ENCODE peak calls at places on chromosomes 16 and 17, in ten cellular contexts. I is fibroblast of pulmonary artery, K is mucosa of descending colon, Q is astrocyte of the spinal cord, E is body of pancreas, N is GM12865, F is omental fat pad, T is neural crest cell, B is GM10248, W is pancreas. Z is an unnamed sample.

GRCh38 chr17:32672701-32673100 is 185.9 kb downstream of the CDK5R1 start:
- DNase-seq in I (no peak), K (no peak), Q (no peak), E (no peak), N (no peak), F (no peak), T (no peak), B (no peak), W (no peak), Z (no peak)

GRCh38 chr17:78671607-78672404 is 94.6 kb upstream of the DNAH17 start:
- DNase-seq in I (peak), K (no peak), Q (peak), E (no peak), N (no peak), F (no peak), T (no peak), B (no peak), W (no peak), Z (no peak)

GRCh38 chr17:21816592-21817567 is 124.6 kb downstream of the KCNJ18 start:
- DNase-seq in I (no peak), K (no peak), Q (no peak), E (no peak), N (no peak), F (no peak), T (no peak), B (peak), W (no peak), Z (peak)

GRCh38 chr17:42010898-42011516 is 6.2 kb downstream of the DNAJC7 start:
- DNase-seq in I (peak), K (no peak), Q (no peak), E (peak), N (peak), F (no peak), T (no peak), B (no peak), W (no peak), Z (no peak)

GRCh38 chr16:50473375-50473945 is 74.7 kb upstream of the NKD1 start:
- DNase-seq in I (peak), K (no peak), Q (no peak), E (no peak), N (peak), F (no peak), T (no peak), B (peak), W (no peak), Z (no peak)

GRCh38 chr17:17435323-17435722 is 41.5 kb upstream of the MED9 start:
- DNase-seq in I (peak), K (no peak), Q (peak), E (no peak), N (no peak), F (no peak), T (no peak), B (no peak), W (no peak), Z (no peak)

GRCh38 chr17:72466199-72466598 is 345.4 kb downstream of the SOX9 start:
- DNase-seq in I (peak), K (no peak), Q (peak), E (no peak), N (peak), F (no peak), T (no peak), B (peak), W (no peak), Z (no peak)

GRCh38 chr16:12425134-12425941 is 378.3 kb downstream of the CPPED1 start:
- DNase-seq in I (no peak), K (no peak), Q (no peak), E (no peak), N (no peak), F (no peak), T (no peak), B (no peak), W (no peak), Z (no peak)

GRCh38 chr17:9484789-9485188 is 90.8 kb downstream of the STX8 start:
- DNase-seq in I (peak), K (no peak), Q (peak), E (no peak), N (no peak), F (no peak), T (no peak), B (no peak), W (no peak), Z (no peak)

GRCh38 chr16:11530171-11530940 is 56.4 kb downstream of the LITAF start:
- DNase-seq in I (peak), K (no peak), Q (no peak), E (no peak), N (no peak), F (no peak), T (no peak), B (no peak), W (no peak), Z (no peak)

GRCh38 chr16:81737885-81738536 is 41.1 kb upstream of the PLCG2 start:
- DNase-seq in I (peak), K (peak), Q (peak), E (peak), N (peak), F (peak), T (peak), B (peak), W (peak), Z (peak)

GRCh38 chr16:56334761-56335160 is 90.6 kb downstream of the AMFR start:
- DNase-seq in I (no peak), K (no peak), Q (no peak), E (no peak), N (no peak), F (no peak), T (no peak), B (no peak), W (no peak), Z (no peak)

GRCh38 chr16:56331915-56332314 is 93.4 kb downstream of the AMFR start:
- DNase-seq in I (no peak), K (no peak), Q (no peak), E (no peak), N (no peak), F (no peak), T (no peak), B (no peak), W (no peak), Z (no peak)

GRCh38 chr16:56330476-56330875 is 94.9 kb downstream of the AMFR start:
- DNase-seq in I (no peak), K (no peak), Q (no peak), E (no peak), N (no peak), F (no peak), T (no peak), B (no peak), W (no peak), Z (no peak)

GRCh38 chr16:56331399-56331798 is 93.9 kb downstream of the AMFR start:
- DNase-seq in I (no peak), K (no peak), Q (no peak), E (no peak), N (no peak), F (no peak), T (no peak), B (no peak), W (no peak), Z (no peak)

DNA sequence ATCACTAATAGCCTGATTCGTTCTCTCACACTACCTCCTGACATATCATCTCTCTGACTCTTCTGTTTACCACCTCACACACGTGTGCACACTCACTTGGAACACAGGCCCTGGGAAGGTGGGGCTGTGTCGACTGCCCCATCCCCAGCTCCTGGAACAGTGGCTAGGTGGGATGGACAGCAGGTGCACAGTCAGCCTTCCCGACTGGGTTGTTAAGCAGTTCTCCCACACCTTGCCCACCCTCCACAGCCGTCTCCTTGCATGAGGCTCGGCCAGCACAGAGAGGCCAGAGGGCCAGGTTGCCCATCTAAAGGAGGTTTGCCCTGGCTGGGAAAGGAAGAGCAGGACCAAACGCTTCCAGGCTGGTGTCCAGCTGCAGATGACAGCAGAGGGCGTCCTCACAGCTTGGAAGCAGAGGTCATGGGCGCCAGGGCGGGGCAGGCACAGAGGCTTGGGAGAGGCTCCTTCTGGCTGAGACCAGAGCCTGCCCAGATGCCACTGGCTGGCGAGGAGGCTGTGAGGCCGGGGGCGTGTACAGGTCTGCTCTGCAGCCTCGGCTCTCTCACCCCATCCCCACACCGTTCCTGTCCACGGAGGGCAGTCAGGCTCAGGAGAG is 92.8 kb downstream of the AMFR start:
- DNase-seq in I (peak), K (peak), Q (peak), E (peak), N (peak), F (no peak), T (peak), B (peak), W (no peak), Z (no peak)
- TF ChIP-seq CTCF in I (peak), K (no peak), Q (peak), E (peak), N (peak), F (no peak), T (peak), B (peak), W (no peak), Z (no peak)

GRCh38 chr16:85300451-85300968 is 188.2 kb upstream of the CIBAR2 start:
- DNase-seq in I (no peak), K (no peak), Q (no peak), E (no peak), N (no peak), F (no peak), T (no peak), B (no peak), W (no peak), Z (no peak)

GRCh38 chr16:85301171-85301690 is 189.0 kb upstream of the CIBAR2 start:
- DNase-seq in I (no peak), K (no peak), Q (no peak), E (peak), N (no peak), F (no peak), T (no peak), B (no peak), W (peak), Z (no peak)

GRCh38 chr16:85294810-85295508 is 182.7 kb upstream of the CIBAR2 start:
- DNase-seq in I (no peak), K (no peak), Q (no peak), E (no peak), N (no peak), F (no peak), T (no peak), B (no peak), W (no peak), Z (no peak)

GRCh38 chr16:85293899-85294642 is 181.8 kb upstream of the CIBAR2 start:
- DNase-seq in I (no peak), K (no peak), Q (no peak), E (no peak), N (no peak), F (no peak), T (no peak), B (no peak), W (no peak), Z (no peak)

DNA sequence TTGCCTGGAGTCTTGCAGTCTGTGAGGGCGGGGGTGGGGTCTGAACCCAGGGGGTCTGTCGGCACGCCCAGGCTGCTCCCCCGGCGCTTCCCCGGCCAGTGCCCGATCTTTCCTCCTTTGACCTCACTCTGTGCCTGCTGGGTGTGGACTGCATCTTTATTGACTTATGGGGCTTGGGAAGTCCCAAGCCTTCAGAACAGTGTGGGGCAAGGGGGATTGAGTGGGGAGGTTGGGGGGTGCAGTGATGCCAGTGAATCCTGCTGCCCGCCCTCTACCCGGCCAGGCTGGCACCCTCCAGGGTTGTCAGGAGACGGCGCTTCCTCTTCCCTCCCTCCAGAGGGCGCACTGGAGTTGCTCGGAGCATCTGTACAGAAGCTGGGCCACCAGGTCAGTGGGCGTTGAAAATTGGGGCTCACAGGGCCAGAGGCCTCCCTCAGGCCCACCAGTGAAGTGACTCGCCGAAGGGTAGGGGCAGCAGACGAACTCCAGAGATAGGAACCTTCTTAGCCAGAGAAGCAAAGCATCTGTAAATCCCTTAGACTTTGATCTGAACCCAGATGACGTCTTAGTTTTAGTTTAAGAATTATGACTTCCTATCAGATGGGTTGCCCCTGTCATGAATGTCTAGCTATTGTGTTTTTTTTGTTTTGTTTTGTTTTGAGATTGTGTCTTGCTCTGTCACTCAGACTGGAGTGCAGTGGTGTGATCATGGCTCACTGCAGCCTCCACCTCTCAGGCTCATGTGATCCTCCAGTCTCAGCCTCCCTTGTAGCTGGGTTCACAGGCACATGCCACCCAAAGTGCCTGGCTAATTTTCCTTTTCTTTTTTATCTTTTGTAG is 184.8 kb upstream of the CIBAR2 start:
- DNase-seq in I (peak), K (peak), Q (no peak), E (peak), N (peak), F (no peak), T (peak), B (peak), W (no peak), Z (no peak)
- TF ChIP-seq CTCF in I (peak), K (peak), Q (peak), E (peak), N (peak), F (no peak), T (peak), B (peak), W (peak), Z (peak)

GRCh38 chr16:87652386-87652785 is 50.1 kb downstream of the JPH3 start:
- DNase-seq in I (no peak), K (no peak), Q (no peak), E (no peak), N (no peak), F (no peak), T (no peak), B (no peak), W (no peak), Z (no peak)

GRCh38 chr16:87652799-87653198 is 50.5 kb downstream of the JPH3 start:
- DNase-seq in I (no peak), K (no peak), Q (no peak), E (no peak), N (no peak), F (no peak), T (no peak), B (no peak), W (no peak), Z (peak)

GRCh38 chr16:87648698-87649487 is 46.6 kb downstream of the JPH3 start:
- DNase-seq in I (no peak), K (no peak), Q (no peak), E (no peak), N (no peak), F (no peak), T (no peak), B (no peak), W (no peak), Z (peak)

GRCh38 chr16:87654826-87655225 is 52.5 kb downstream of the JPH3 start:
- DNase-seq in I (no peak), K (no peak), Q (no peak), E (no peak), N (no peak), F (no peak), T (no peak), B (no peak), W (no peak), Z (no peak)

DNA sequence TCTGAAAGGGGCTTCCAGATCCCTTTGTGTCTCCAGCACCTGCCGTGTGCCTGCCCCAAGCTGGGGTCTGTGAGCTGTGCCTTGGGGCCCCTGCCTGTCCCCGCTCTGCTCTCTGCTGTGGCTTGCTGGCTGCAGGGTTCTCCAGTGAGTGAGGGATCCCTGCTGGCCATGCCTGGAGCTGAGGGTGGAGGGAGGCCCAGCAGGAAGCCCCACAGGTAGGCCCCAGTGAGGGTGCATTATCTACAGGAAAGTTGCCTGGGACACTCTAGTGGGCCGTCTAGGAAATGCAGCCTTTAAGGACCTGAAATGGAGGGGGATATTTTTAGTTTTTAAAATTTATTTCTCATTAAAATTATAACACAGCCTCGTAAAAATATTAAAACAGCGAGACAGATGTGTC is 50.9 kb downstream of the JPH3 start:
- DNase-seq in I (peak), K (no peak), Q (no peak), E (no peak), N (no peak), F (no peak), T (no peak), B (no peak), W (no peak), Z (no peak)
- TF ChIP-seq CTCF in I (peak), K (no peak), Q (peak), E (peak), N (peak), F (no peak), T (peak), B (no peak), W (no peak), Z (no peak)

DNA sequence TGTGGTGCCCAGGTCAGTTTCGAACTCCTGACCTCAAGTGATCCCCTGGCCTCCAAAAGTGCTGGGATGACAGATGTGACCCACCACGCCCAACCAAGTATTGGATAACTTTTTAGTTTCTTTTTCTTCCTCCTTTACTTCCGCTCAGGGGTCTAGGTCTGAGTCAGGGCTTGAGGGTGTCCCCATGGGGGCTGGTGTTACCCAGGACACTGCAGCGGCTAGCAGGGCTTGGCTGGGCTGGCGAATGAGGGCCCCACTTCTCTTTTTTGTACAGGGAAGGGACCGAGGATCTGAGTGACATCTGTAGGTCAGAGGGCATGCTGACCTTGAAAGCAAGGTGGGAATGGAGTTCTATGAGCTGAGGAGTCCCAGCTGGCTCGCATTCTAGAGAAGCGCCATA is 24.9 kb downstream of the RAB11FIP3 start:
- DNase-seq in I (no peak), K (no peak), Q (no peak), E (no peak), N (peak), F (no peak), T (no peak), B (peak), W (no peak), Z (no peak)
- TF ChIP-seq CTCF in I (no peak), K (no peak), Q (no peak), E (no peak), N (no peak), F (no peak), T (no peak), B (no peak), W (no peak), Z (no peak)

DNA sequence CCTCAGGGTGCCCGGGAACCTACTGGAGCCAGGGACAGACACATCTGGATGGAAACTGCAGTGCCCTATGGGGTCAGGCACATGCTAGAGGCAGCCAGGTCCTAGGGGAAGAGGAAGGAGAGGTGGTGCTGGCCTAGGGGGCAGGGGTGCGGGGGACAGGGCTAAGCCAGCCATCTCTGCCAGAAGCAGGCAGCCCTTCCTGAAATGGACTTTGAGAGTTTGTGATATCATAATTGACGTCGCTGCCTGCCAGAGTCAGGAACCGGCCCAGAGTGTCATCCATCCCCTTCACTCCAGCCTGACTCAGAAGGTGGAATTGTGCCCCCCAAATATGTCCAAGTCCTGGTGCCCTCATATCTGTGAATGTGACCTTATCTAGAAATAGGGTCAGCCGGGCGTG is 25.0 kb upstream of the BAHCC1 start:
- DNase-seq in I (no peak), K (no peak), Q (no peak), E (no peak), N (no peak), F (no peak), T (no peak), B (no peak), W (no peak), Z (no peak)
- TF ChIP-seq CTCF in I (no peak), K (no peak), Q (no peak), E (no peak), N (no peak), F (no peak), T (no peak), B (no peak), W (no peak), Z (no peak)

DNA sequence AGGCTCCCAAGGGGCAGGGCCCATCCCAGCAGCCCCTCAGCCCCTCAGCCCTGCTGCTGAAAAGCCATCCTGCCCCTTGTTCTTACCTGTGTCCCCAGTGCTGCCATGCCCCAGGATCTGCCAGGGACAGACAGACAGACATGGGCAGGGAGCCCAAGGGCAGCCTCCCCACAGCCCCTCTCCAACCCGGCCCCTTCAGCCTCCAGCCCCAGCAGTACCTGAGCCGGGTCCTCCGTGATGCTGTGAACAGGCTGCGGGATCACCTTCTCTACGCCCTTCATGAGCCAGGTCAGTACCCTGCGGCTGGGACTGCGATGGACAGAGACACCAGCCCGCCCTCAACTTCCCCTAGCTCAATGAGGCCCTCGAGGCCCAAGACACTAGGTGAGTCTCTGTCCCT is 8.2 kb downstream of the CNGB1 start:
- DNase-seq in I (no peak), K (no peak), Q (no peak), E (no peak), N (no peak), F (no peak), T (no peak), B (no peak), W (no peak), Z (no peak)
- TF ChIP-seq CTCF in I (no peak), K (no peak), Q (no peak), E (no peak), N (no peak), F (no peak), T (no peak), B (no peak), W (no peak), Z (no peak)